ENCODE peak calls at places on chromosome 17, in six cellular contexts. One of them, this sample, is unnamed.

GRCh38 chr17:35978346-35978745 is 3.0 kb downstream of the CCL16 start:
- DNase-seq in IMR-90: no peak
- DNase-seq in transverse colon: no peak
- DNase-seq in tibial nerve: no peak
- DNase-seq in GM12891: no peak
- DNase-seq in gastrocnemius medialis: no peak
- DNase-seq in this sample: no peak

GRCh38 chr17:6862822-6863221 is 31.3 kb upstream of the TEKT1 start:
- DNase-seq in IMR-90: no peak
- DNase-seq in transverse colon: no peak
- DNase-seq in tibial nerve: no peak
- DNase-seq in GM12891: no peak
- DNase-seq in gastrocnemius medialis: no peak
- DNase-seq in this sample: no peak

GRCh38 chr17:67019809-67020208 is 24.5 kb upstream of the CACNG1 start:
- DNase-seq in IMR-90: no peak
- DNase-seq in transverse colon: no peak
- DNase-seq in tibial nerve: no peak
- DNase-seq in GM12891: no peak
- DNase-seq in gastrocnemius medialis: no peak
- DNase-seq in this sample: no peak

GRCh38 chr17:71709271-71709670 is 411.5 kb upstream of the SOX9 start:
- DNase-seq in IMR-90: peak
- DNase-seq in transverse colon: no peak
- DNase-seq in tibial nerve: no peak
- DNase-seq in GM12891: no peak
- DNase-seq in gastrocnemius medialis: no peak
- DNase-seq in this sample: no peak

GRCh38 chr17:15261063-15261817 is 3.9 kb downstream of the PMP22 start:
- DNase-seq in IMR-90: peak
- DNase-seq in transverse colon: peak
- DNase-seq in tibial nerve: no peak
- DNase-seq in GM12891: no peak
- DNase-seq in gastrocnemius medialis: peak
- DNase-seq in this sample: no peak

GRCh38 chr17:7852919-7853692 is 1.8 kb upstream of the TMEM88 start:
- DNase-seq in IMR-90: no peak
- DNase-seq in transverse colon: no peak
- DNase-seq in tibial nerve: no peak
- DNase-seq in GM12891: no peak
- DNase-seq in gastrocnemius medialis: no peak
- DNase-seq in this sample: no peak

GRCh38 chr17:38749222-38750043 is 1.3 kb upstream of the PCGF2 start:
- DNase-seq in IMR-90: peak
- DNase-seq in transverse colon: peak
- DNase-seq in tibial nerve: peak
- DNase-seq in GM12891: no peak
- DNase-seq in gastrocnemius medialis: peak
- DNase-seq in this sample: no peak

GRCh38 chr17:73901661-73902415 is 257.6 kb upstream of the SDK2 start:
- DNase-seq in IMR-90: no peak
- DNase-seq in transverse colon: peak
- DNase-seq in tibial nerve: no peak
- DNase-seq in GM12891: no peak
- DNase-seq in gastrocnemius medialis: no peak
- DNase-seq in this sample: no peak

GRCh38 chr17:62628845-62629555 is 1.5 kb downstream of the MRC2 start:
- DNase-seq in IMR-90: peak
- DNase-seq in transverse colon: no peak
- DNase-seq in tibial nerve: no peak
- DNase-seq in GM12891: no peak
- DNase-seq in gastrocnemius medialis: no peak
- DNase-seq in this sample: no peak

DNA sequence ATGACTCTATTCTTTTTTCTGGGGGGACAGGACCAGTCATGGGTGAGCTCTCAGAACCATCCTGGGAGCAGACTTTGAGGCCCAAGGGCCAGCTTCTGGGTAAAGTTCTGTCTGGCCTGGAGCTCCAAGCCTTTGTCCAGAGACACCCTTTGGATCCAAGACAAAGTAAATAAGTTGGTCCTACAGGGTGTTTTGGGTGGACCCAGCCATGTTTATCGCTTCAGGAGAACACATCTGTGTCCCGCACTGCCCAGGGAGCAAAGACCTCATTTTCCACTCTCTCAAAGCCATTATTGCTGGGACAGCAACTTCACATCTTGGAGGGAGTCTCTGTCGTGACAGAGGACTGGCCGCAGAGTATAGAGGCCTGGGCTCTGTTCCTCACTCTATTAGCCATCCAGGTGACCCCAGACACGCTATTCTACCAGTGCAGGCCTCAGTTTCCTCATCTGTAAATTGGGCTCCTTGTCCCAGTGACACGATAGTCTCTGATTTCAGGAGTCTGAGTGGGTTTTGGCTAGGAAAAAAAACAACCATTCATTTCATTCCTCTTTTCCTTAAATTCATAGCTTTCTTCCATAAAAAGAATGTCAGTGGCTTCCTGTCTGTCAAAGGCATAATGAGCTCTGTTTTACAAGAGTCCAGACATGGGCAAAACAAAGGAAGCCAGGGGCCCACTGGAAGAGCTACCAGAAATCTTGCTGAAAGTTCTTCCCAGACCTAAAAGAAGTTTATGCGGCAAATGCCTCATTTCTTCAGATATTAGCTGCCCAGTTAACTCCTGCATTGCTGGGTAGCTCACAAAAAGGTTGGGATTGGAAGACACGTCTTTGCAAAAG is 62.4 kb downstream of the PECAM1 start:
- DNase-seq in IMR-90: no peak
- DNase-seq in transverse colon: no peak
- DNase-seq in tibial nerve: no peak
- DNase-seq in GM12891: no peak
- DNase-seq in gastrocnemius medialis: no peak
- DNase-seq in this sample: no peak
- TF ChIP-seq POLR2A in IMR-90: no peak
- TF ChIP-seq POLR2A in transverse colon: no peak
- TF ChIP-seq POLR2A in tibial nerve: no peak
- TF ChIP-seq POLR2A in GM12891: no peak
- TF ChIP-seq POLR2A in gastrocnemius medialis: no peak
- TF ChIP-seq POLR2A in this sample: no peak

GRCh38 chr17:1649116-1649843 is 386 bp downstream of the RILP start:
- DNase-seq in IMR-90: peak
- DNase-seq in transverse colon: peak
- DNase-seq in tibial nerve: peak
- DNase-seq in GM12891: peak
- DNase-seq in gastrocnemius medialis: peak
- DNase-seq in this sample: no peak

GRCh38 chr17:1650731-1651558 is 1.3 kb upstream of the RILP start:
- DNase-seq in IMR-90: no peak
- DNase-seq in transverse colon: peak
- DNase-seq in tibial nerve: no peak
- DNase-seq in GM12891: no peak
- DNase-seq in gastrocnemius medialis: no peak
- DNase-seq in this sample: no peak

GRCh38 chr17:1651559-1651844 is 1.8 kb upstream of the RILP start:
- DNase-seq in IMR-90: no peak
- DNase-seq in transverse colon: no peak
- DNase-seq in tibial nerve: no peak
- DNase-seq in GM12891: no peak
- DNase-seq in gastrocnemius medialis: no peak
- DNase-seq in this sample: no peak

GRCh38 chr17:1648582-1649115 is 1.0 kb downstream of the RILP start:
- DNase-seq in IMR-90: peak
- DNase-seq in transverse colon: peak
- DNase-seq in tibial nerve: peak
- DNase-seq in GM12891: peak
- DNase-seq in gastrocnemius medialis: peak
- DNase-seq in this sample: no peak

GRCh38 chr17:1649844-1650409 is at the start of gene RILP:
- DNase-seq in IMR-90: no peak
- DNase-seq in transverse colon: peak
- DNase-seq in tibial nerve: peak
- DNase-seq in GM12891: no peak
- DNase-seq in gastrocnemius medialis: peak
- DNase-seq in this sample: no peak
- TF ChIP-seq POLR2A in IMR-90: no peak
- TF ChIP-seq POLR2A in transverse colon: peak
- TF ChIP-seq POLR2A in tibial nerve: no peak
- TF ChIP-seq POLR2A in GM12891: peak
- TF ChIP-seq POLR2A in gastrocnemius medialis: peak
- TF ChIP-seq POLR2A in this sample: no peak

GRCh38 chr17:4658478-4659305 is 17.2 kb upstream of the ALOX15 start:
- DNase-seq in IMR-90: peak
- DNase-seq in transverse colon: no peak
- DNase-seq in tibial nerve: no peak
- DNase-seq in GM12891: no peak
- DNase-seq in gastrocnemius medialis: no peak
- DNase-seq in this sample: no peak
- TF ChIP-seq POLR2A in IMR-90: no peak
- TF ChIP-seq POLR2A in transverse colon: no peak
- TF ChIP-seq POLR2A in tibial nerve: no peak
- TF ChIP-seq POLR2A in GM12891: no peak
- TF ChIP-seq POLR2A in gastrocnemius medialis: no peak
- TF ChIP-seq POLR2A in this sample: no peak

DNA sequence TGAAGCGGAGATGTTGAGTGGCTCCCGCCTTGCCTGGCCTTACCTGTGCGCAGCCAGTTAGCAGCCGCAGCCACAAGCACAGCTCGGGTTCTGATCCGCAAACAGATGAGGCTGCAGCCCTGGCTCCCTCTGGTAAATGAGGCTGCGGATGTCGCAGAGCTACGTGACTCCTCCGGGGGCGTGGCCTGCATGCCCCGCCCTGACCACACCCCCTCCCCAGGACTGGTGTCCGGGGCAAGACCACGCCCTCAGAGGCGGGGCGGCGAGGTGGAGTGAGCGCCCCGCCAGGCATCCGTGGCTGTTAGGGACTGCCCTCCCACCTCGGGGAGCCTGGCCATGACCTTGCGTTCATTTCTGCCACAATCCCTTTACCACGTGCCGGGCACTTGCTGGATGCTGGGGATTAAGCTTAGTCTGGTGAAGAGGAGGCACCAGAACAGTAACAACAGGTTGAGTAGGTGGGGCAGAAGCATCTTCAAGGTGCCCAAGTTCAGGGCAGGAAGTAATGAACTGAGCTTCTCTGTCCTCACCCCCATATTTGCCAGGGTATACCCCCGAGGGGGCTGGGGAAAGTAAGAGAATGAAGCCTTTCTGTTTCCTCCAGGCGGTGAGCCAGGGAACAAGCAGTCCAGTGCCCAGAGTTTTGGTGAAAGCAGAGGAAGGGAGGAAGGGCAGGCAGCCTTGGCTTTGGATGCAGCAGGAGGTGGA is at the start of gene ALDOC:
- DNase-seq in IMR-90: peak
- DNase-seq in transverse colon: peak
- DNase-seq in tibial nerve: peak
- DNase-seq in GM12891: peak
- DNase-seq in gastrocnemius medialis: peak
- DNase-seq in this sample: peak
- TF ChIP-seq POLR2A in IMR-90: peak
- TF ChIP-seq POLR2A in transverse colon: peak
- TF ChIP-seq POLR2A in tibial nerve: peak
- TF ChIP-seq POLR2A in GM12891: peak
- TF ChIP-seq POLR2A in gastrocnemius medialis: peak
- TF ChIP-seq POLR2A in this sample: peak

DNA sequence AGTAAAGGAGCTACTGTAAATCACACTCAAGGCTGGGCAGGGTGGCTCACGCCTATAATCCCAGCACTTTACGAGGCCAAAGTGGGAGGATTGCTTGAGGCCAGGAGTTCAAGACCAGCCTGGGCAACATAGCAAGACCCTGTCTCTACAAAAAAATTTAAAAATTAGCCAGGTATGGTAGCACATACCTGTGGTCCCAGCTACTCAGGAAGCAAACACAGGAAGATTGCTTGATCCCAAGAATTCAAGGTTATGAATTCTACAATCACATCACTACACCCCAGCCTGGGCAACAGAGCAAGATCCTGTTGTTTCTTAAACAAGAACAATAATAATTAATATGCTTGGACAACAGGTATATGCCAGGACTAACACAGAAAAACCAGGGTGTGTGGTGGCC is 13.2 kb downstream of the RHBDL3 start:
- DNase-seq in IMR-90: no peak
- DNase-seq in transverse colon: no peak
- DNase-seq in tibial nerve: no peak
- DNase-seq in GM12891: no peak
- DNase-seq in gastrocnemius medialis: no peak
- DNase-seq in this sample: no peak
- TF ChIP-seq POLR2A in IMR-90: no peak
- TF ChIP-seq POLR2A in transverse colon: no peak
- TF ChIP-seq POLR2A in tibial nerve: no peak
- TF ChIP-seq POLR2A in GM12891: no peak
- TF ChIP-seq POLR2A in gastrocnemius medialis: no peak
- TF ChIP-seq POLR2A in this sample: no peak

GRCh38 chr17:27647755-27648154 is 16.8 kb downstream of the LGALS9 start:
- DNase-seq in IMR-90: no peak
- DNase-seq in transverse colon: peak
- DNase-seq in tibial nerve: no peak
- DNase-seq in GM12891: no peak
- DNase-seq in gastrocnemius medialis: no peak
- DNase-seq in this sample: no peak

GRCh38 chr17:27651411-27652345 is 20.7 kb downstream of the LGALS9 start:
- DNase-seq in IMR-90: peak
- DNase-seq in transverse colon: peak
- DNase-seq in tibial nerve: peak
- DNase-seq in GM12891: no peak
- DNase-seq in gastrocnemius medialis: no peak
- DNase-seq in this sample: no peak

GRCh38 chr17:27650836-27651235 is 19.8 kb downstream of the LGALS9 start:
- DNase-seq in IMR-90: no peak
- DNase-seq in transverse colon: no peak
- DNase-seq in tibial nerve: no peak
- DNase-seq in GM12891: no peak
- DNase-seq in gastrocnemius medialis: no peak
- DNase-seq in this sample: no peak

GRCh38 chr17:27653572-27653971 is 22.6 kb downstream of the LGALS9 start:
- DNase-seq in IMR-90: no peak
- DNase-seq in transverse colon: no peak
- DNase-seq in tibial nerve: no peak
- DNase-seq in GM12891: no peak
- DNase-seq in gastrocnemius medialis: no peak
- DNase-seq in this sample: no peak

DNA sequence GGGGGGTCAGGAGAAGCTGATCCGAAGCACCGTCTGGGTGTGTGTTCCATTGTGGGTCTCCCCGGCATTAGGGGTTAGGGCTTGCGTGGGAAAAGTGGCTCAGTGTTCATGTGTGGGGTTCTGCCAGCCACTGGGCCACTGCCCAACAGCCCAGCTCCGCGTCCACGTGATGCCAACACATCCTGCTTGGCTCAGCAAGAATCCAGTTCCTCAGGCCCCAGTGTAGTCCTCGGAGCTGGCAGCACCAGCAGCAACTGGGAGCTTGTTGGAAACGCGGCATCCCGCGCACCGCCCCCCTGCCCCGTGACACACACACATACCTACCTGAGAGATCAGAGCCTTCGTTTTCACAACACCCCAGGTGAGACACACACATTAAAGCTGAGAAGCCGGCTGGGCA is 18.9 kb downstream of the LGALS9 start:
- DNase-seq in IMR-90: no peak
- DNase-seq in transverse colon: no peak
- DNase-seq in tibial nerve: peak
- DNase-seq in GM12891: no peak
- DNase-seq in gastrocnemius medialis: peak
- DNase-seq in this sample: no peak
- TF ChIP-seq POLR2A in IMR-90: no peak
- TF ChIP-seq POLR2A in transverse colon: no peak
- TF ChIP-seq POLR2A in tibial nerve: no peak
- TF ChIP-seq POLR2A in GM12891: no peak
- TF ChIP-seq POLR2A in gastrocnemius medialis: no peak
- TF ChIP-seq POLR2A in this sample: no peak

GRCh38 chr17:47733047-47733413 is at the start of gene TBX21:
- DNase-seq in IMR-90: no peak
- DNase-seq in transverse colon: peak
- DNase-seq in tibial nerve: peak
- DNase-seq in GM12891: peak
- DNase-seq in gastrocnemius medialis: peak
- DNase-seq in this sample: peak
- TF ChIP-seq POLR2A in IMR-90: no peak
- TF ChIP-seq POLR2A in transverse colon: peak
- TF ChIP-seq POLR2A in tibial nerve: no peak
- TF ChIP-seq POLR2A in GM12891: no peak
- TF ChIP-seq POLR2A in gastrocnemius medialis: no peak
- TF ChIP-seq POLR2A in this sample: peak

This sample was measured in esophagus squamous epithelium.